ENCODE peak calls at places on chromosomes 4 and X, in eight cellular contexts. W, L, T, O, V, H, X and Q are unnamed samples.

GRCh38 chrX:39196192-39197102 is 395.2 kb downstream of the MID1IP1 start:
- DNase-seq in W (no peak), L (no peak), T (no peak), O (no peak), V (peak; percentile 50), H (no peak), X (no peak), Q (no peak)

GRCh38 chrX:69616520-69617203 is 749 bp downstream of the EDA start:
- DNase-seq in W (peak; percentile 10), L (peak; percentile 32), T (peak; percentile 43), O (peak; percentile 79), V (peak; percentile 23), H (no peak), X (no peak), Q (peak; percentile 41)

GRCh38 chr4:104073245-104073644 is 353.5 kb upstream of the TACR3 start:
- DNase-seq in W (no peak), L (no peak), T (no peak), O (no peak), V (no peak), H (no peak), X (no peak), Q (no peak)

GRCh38 chrX:123833387-123833786 is 26.5 kb upstream of the XIAP start:
- DNase-seq in W (peak; percentile 58), L (no peak), T (peak; percentile 53), O (peak; percentile 60), V (peak; percentile 68), H (peak; percentile 79), X (peak; percentile 51), Q (no peak)

GRCh38 chr4:52824603-52825310 is 37.4 kb upstream of the RASL11B start:
- DNase-seq in W (peak; percentile 50), L (no peak), T (peak; percentile 61), O (no peak), V (no peak), H (no peak), X (no peak), Q (peak; percentile 48)

GRCh38 chr4:141826260-141826659 is 189.9 kb downstream of the IL15 start:
- DNase-seq in W (no peak), L (no peak), T (no peak), O (no peak), V (no peak), H (no peak), X (no peak), Q (no peak)

GRCh38 chrX:140149761-140150160 is 184.4 kb upstream of the CXorf66 start:
- DNase-seq in W (no peak), L (no peak), T (no peak), O (no peak), V (no peak), H (no peak), X (no peak), Q (no peak)

GRCh38 chrX:129510331-129510730 is 13.0 kb downstream of the SMARCA1 start:
- DNase-seq in W (no peak), L (no peak), T (no peak), O (no peak), V (no peak), H (no peak), X (no peak), Q (no peak)

GRCh38 chr4:2497931-2498330 is 29.0 kb downstream of the RNF4 start:
- DNase-seq in W (no peak), L (no peak), T (no peak), O (no peak), V (no peak), H (no peak), X (peak; percentile 85), Q (no peak)

GRCh38 chrX:17377047-17377692 is 2.2 kb downstream of the NHS start:
- DNase-seq in W (peak; percentile 19), L (peak; percentile 32), T (peak; percentile 40), O (peak; percentile 54), V (peak; percentile 38), H (peak; percentile 0), X (no peak), Q (no peak)

GRCh38 chr4:8517946-8518345 is 62.2 kb upstream of the GPR78 start:
- DNase-seq in W (no peak), L (no peak), T (no peak), O (no peak), V (no peak), H (no peak), X (no peak), Q (no peak)